ENCODE peak calls at places on chromosomes 4 and X, in seven cellular contexts. P is NCI-H446; V is activated CD4-positive, CD25-positive, alpha-beta regulatory T cell treated with anti-CD3 and anti-CD28 coated beads, Interleukin-2, amount 50 U/mL, for 72 hours; F is activated CD4-positive, alpha-beta T cell treated with anti-CD3 and anti-CD28 coated beads for 36 hours; G is heart left ventricle; Z is NCI-H2029 treated with DMSO at 0.1 percent for 48 hours; M is T-helper 17 cell. S is an unnamed sample.

GRCh38 chrX:1491851-1492349 is 39.2 kb upstream of the ASMTL start:
- DNase-seq in V (peak; percentile 63), Z (no peak), G (no peak), P (no peak), M (no peak), F (peak; percentile 80), S (peak; percentile 82)

GRCh38 chrX:38612281-38612680 is 50.9 kb downstream of the TSPAN7 start:
- DNase-seq in F (no peak), M (no peak), P (peak; percentile 6), V (no peak), G (no peak), Z (no peak), S (no peak)

GRCh38 chrX:66221856-66222255 is 57.8 kb downstream of the HEPH start:
- DNase-seq in P (no peak), V (no peak), F (no peak), Z (no peak), G (no peak), M (no peak), S (no peak)

GRCh38 chr4:76850010-76850441 is 47.9 kb downstream of the SOWAHB start:
- DNase-seq in V (no peak), Z (no peak), G (no peak), M (no peak), F (no peak), P (peak; percentile 40), S (no peak)

GRCh38 chr4:7192252-7193039 is at the start of gene SORCS2:
- DNase-seq in M (peak; percentile 29), F (peak; percentile 74), P (no peak), G (peak; percentile 60), V (peak; percentile 45), Z (peak; percentile 8), S (peak; percentile 60)

GRCh38 chrX:118773782-118774181 is 46.4 kb downstream of the IL13RA1 start:
- DNase-seq in P (no peak), M (no peak), V (no peak), F (no peak), G (no peak), Z (peak; percentile 28), S (no peak)

GRCh38 chr4:119478446-119479179 is 150.0 kb downstream of the PDE5A start:
- DNase-seq in V (no peak), G (no peak), M (no peak), Z (no peak), F (no peak), P (no peak), S (no peak)

GRCh38 chr4:6769138-6769983 is 13.2 kb upstream of the KIAA0232 start:
- DNase-seq in P (no peak), G (no peak), M (no peak), F (peak; percentile 51), Z (no peak), V (no peak), S (peak; percentile 57)

GRCh38 chr4:120725639-120726585 is 196.6 kb downstream of the PRDM5 start:
- DNase-seq in M (no peak), G (no peak), Z (no peak), V (no peak), F (no peak), P (no peak), S (no peak)

GRCh38 chrX:22699591-22700091 is 300.1 kb upstream of the DDX53 start:
- DNase-seq in V (no peak), M (no peak), Z (no peak), F (no peak), P (no peak), G (no peak), S (no peak)

GRCh38 chrX:15854080-15854655 is 445 bp downstream of the AP1S2 start:
- DNase-seq in G (peak; percentile 48), M (peak; percentile 26), V (peak; percentile 59), F (peak; percentile 58), Z (no peak), P (no peak), S (peak; percentile 48)

GRCh38 chr4:10108818-10109783 is 7.5 kb downstream of the WDR1 start:
- DNase-seq in M (no peak), F (peak; percentile 72), G (no peak), Z (no peak), P (no peak), V (no peak), S (peak; percentile 75)

GRCh38 chr4:53702334-53703266 is 111.3 kb upstream of the LNX1 start:
- DNase-seq in P (peak; percentile 73), V (no peak), G (peak; percentile 88), F (peak; percentile 14), Z (peak; percentile 88), M (no peak), S (no peak)

GRCh38 chr4:172707622-172708021 is 461.0 kb upstream of the GALNT7 start:
- DNase-seq in G (no peak), F (no peak), M (no peak), Z (peak; percentile 7), P (no peak), V (no peak), S (no peak)

GRCh38 chr4:153799708-153800074 is 10.8 kb upstream of the SFRP2 start:
- DNase-seq in G (no peak), V (no peak), F (no peak), Z (no peak), M (no peak), P (no peak), S (no peak)

GRCh38 chr4:173056708-173057107 is 111.9 kb upstream of the GALNT7 start:
- DNase-seq in G (no peak), F (no peak), P (no peak), Z (peak; percentile 41), V (no peak), M (no peak), S (no peak)